ENCODE peak calls at places on chromosomes 1 and 21, in eight cellular contexts. Y, L, V, P, O, A, D and U are unnamed samples.

GRCh38 chr1:229862017-229862774 is 204.8 kb upstream of the GALNT2 start:
- DNase-seq in P (no peak), O (no peak), A (no peak), L (peak), Y (no peak), V (no peak), D (no peak), U (no peak)

GRCh38 chr1:103516693-103517092 is 8.8 kb upstream of the RNPC3 start:
- DNase-seq in P (peak), Y (no peak), D (no peak), A (peak), O (no peak), V (no peak), L (no peak), U (no peak)

GRCh38 chr1:184462170-184462569 is 75.3 kb downstream of the C1orf21 start:
- DNase-seq in Y (no peak), P (no peak), L (no peak), A (no peak), V (no peak), D (no peak), O (no peak), U (no peak)

GRCh38 chr1:27099154-27099903 is 55.6 kb downstream of the SLC9A1 start:
- DNase-seq in V (peak), O (peak), Y (peak), A (peak), L (peak), D (no peak), P (peak), U (peak)

GRCh38 chr1:64499966-64500365 is 30.0 kb downstream of the CACHD1 start:
- DNase-seq in V (no peak), L (no peak), A (no peak), D (peak), P (no peak), O (no peak), Y (no peak), U (no peak)

GRCh38 chr1:52571783-52572182 is 18.9 kb upstream of the TUT4 start:
- DNase-seq in A (no peak), O (no peak), L (peak), V (no peak), P (peak), Y (no peak), D (no peak), U (no peak)

GRCh38 chr21:45579383-45580180 is 37.3 kb upstream of the SLC19A1 start:
- DNase-seq in O (no peak), A (no peak), Y (peak), P (no peak), V (peak), L (no peak), D (no peak), U (peak)

GRCh38 chr1:156148236-156148635 is 5.1 kb upstream of the SEMA4A start:
- DNase-seq in D (no peak), A (no peak), L (no peak), V (no peak), P (no peak), O (no peak), Y (peak), U (no peak)

GRCh38 chr21:36217711-36218110 is 61.1 kb downstream of the DOP1B start:
- DNase-seq in Y (no peak), V (no peak), O (no peak), L (no peak), P (no peak), D (no peak), A (no peak), U (no peak)

GRCh38 chr1:108199231-108199657 is 899 bp downstream of the SLC25A24 start:
- DNase-seq in V (no peak), D (peak), O (no peak), L (peak), P (peak), A (peak), Y (no peak), U (no peak)

GRCh38 chr21:36701912-36702621 is 3.2 kb downstream of the SIM2 start:
- DNase-seq in Y (no peak), P (no peak), L (no peak), V (no peak), D (no peak), O (no peak), A (no peak), U (no peak)

GRCh38 chr1:235270625-235271024 is 57.4 kb downstream of the ARID4B start:
- DNase-seq in L (peak), O (no peak), D (no peak), P (no peak), A (peak), Y (no peak), V (no peak), U (no peak)

GRCh38 chr1:21664806-21665588 is 4.2 kb downstream of the RAP1GAP start:
- DNase-seq in V (no peak), Y (no peak), P (no peak), D (no peak), O (no peak), L (no peak), A (no peak), U (no peak)

GRCh38 chr1:156499194-156499702 is 1.3 kb downstream of the MEF2D start:
- DNase-seq in Y (no peak), D (no peak), A (no peak), O (no peak), V (no peak), L (no peak), P (no peak), U (no peak)

GRCh38 chr1:164560076-164560475 is 1.1 kb downstream of the PBX1 start:
- DNase-seq in P (peak), V (no peak), D (no peak), A (no peak), Y (no peak), O (no peak), L (no peak), U (no peak)

DNA sequence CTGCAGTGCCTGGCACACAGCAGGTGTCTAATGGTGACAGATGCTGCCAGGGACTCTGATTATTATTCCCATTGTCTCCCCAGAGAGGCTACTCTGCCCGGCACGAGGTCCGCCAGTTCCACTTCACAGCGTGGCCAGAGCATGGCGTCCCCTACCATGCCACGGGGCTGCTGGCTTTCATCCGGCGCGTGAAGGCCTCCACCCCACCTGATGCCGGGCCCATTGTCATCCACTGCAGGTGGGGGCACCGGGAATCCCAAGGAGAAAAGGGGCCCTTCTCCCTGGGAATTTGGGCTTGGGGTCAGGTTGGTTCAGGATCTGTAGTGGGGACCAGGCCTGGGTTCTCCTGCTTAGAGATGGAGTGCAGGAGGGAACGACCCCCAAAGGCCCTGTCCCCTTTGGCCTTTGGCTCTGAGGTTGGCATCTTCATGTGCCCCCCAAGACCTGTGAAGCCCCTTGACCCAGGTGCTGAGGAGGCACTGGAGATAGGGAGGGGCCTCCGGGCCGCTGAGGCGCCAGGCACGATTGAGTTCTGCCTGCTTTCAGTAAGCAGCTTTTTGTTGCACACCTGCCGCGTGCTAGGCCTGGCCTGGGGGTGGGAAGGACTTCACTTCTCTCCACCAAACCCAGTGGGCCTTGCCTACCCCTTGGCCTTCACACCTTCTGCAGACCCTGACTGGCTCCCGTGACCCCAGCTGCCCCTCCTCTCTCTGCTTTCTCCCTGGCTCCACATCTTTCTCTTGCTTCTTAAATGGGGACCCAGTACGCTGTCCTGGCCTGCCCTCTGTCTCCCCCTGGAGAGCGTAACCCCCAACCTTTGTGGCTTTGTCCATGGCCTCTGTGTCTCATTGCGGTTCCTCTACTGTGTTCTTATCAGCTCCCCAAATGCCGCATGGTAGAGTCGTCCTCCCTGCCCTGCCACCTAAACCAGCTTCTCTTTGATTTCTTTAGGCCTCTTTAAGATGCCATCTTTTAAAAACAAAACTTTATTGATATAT is 76.4 kb downstream of the PTPRU start:
- DNase-seq in A (no peak), D (no peak), Y (no peak), O (no peak), P (no peak), L (no peak), V (peak), U (no peak)
- TF ChIP-seq CTCF in A (no peak), D (no peak), Y (no peak), O (no peak), P (no peak), L (no peak), V (no peak), U (no peak)

DNA sequence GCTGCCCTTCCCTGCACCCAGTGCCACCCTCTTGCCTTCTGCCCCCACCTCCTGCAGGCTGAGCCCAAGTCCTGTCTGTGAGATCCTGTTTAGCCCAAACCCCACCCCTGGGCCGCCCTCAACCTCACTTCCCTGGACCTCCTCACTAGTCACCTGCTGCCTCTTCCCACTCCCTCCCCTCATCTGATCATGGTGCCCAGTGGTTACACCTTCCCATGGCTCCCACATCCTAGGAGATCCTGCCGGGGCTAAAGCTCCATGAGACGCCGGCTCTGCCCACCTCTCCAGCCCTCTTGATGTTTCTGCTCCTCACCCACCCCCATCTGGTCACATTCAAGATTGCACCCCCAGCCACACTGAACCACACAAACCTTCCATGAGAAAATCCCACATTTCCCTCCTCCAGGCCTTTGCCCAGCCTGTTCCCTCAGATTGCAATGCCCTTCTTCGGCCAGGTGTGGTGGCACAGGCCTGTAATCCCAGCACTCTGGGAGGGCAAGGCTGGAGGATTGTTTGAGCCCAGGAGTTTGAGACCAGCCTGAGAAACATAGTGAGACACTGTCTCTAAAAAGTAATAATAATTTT is 17.0 kb downstream of the TTC39A start:
- DNase-seq in P (no peak), V (no peak), A (no peak), O (no peak), L (peak), D (no peak), Y (peak), U (no peak)
- TF ChIP-seq CTCF in P (peak), V (no peak), A (peak), O (no peak), L (no peak), D (peak), Y (no peak), U (no peak)

DNA sequence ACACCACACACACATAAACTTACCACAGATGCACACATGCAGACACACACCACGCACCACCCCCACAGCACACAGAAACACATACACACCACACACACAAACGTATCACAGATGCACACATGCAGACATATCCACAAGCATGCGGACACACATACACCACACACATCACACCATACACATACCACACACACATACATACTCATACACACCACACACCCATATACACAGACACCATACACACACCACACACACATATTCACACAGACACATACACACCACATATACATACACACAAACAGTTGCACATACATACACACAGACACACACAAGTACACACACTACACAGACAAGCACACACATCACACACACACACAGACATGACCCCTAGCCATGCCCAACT is 37.5 kb upstream of the PDE9A start:
- DNase-seq in D (no peak), L (no peak), O (no peak), V (no peak), A (no peak), P (no peak), Y (peak), U (no peak)
- TF ChIP-seq CTCF in D (no peak), L (no peak), O (no peak), V (no peak), A (no peak), P (no peak), Y (no peak), U (no peak)

DNA sequence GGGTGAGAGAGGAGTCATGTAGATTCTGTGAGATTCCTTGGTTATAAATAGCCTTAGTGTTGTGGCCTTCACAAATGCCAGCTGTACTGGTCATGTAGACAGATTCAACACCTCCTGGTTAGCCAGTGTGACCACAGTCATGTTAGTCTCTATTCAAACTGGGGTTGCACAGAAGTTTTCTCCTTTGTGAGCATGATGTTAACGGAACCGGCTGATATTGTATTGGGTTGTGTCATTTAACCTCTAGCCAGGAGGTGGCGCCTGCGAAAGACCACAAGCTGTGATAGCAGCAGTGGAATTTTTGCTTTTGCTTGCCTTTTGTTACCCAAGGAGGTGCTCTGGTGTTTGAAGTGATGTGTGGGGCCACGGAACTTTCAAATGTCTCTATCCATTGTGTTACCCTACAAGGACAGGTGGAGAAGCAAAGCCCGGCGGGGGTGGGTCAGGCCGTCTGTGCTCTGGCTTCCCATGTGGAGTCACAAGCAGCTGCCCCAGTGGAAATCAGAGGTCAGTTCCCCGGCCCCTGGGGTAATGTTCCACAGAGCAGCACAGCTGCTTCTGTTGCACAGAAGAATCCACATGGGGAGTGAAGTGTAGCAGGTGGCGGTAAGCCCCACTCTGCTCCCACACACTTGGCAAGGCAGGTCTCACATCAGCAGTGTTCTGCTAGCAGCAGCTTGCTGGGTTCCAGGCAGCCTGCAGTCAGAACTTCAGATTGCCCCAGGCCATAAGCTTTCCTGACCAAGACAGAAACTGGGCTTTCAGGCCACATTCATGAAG is 112.6 kb downstream of the ADAMTS1 start:
- DNase-seq in A (peak), L (peak), P (peak), D (no peak), O (no peak), Y (no peak), V (no peak), U (no peak)
- TF ChIP-seq CTCF in A (peak), L (peak), P (peak), D (peak), O (peak), Y (no peak), V (no peak), U (no peak)

GRCh38 chr1:114035304-114035700 is 56.0 kb downstream of the OLFML3 start:
- DNase-seq in L (no peak), A (no peak), V (no peak), P (no peak), D (no peak), O (no peak), Y (no peak), U (no peak)

GRCh38 chr1:114033961-114034360 is 54.7 kb downstream of the OLFML3 start:
- DNase-seq in Y (no peak), O (no peak), D (no peak), L (no peak), P (no peak), A (no peak), V (no peak), U (no peak)

GRCh38 chr1:114032271-114033218 is 53.3 kb downstream of the OLFML3 start:
- DNase-seq in D (no peak), P (peak), L (peak), A (peak), V (no peak), O (no peak), Y (no peak), U (no peak)

GRCh38 chr1:114034561-114035303 is 55.5 kb downstream of the OLFML3 start:
- DNase-seq in D (no peak), O (no peak), A (no peak), Y (no peak), P (no peak), L (no peak), V (no peak), U (no peak)

GRCh38 chr1:114033219-114033706 is 54.0 kb downstream of the OLFML3 start:
- DNase-seq in V (peak), Y (no peak), D (peak), P (peak), L (peak), A (no peak), O (no peak), U (no peak)
- TF ChIP-seq CTCF in V (no peak), Y (no peak), D (peak), P (peak), L (peak), A (peak), O (peak), U (no peak)

GRCh38 chr1:67685558-67686271 is 714 bp downstream of the GADD45A start:
- DNase-seq in Y (peak), A (no peak), V (peak), O (no peak), P (peak), L (peak), D (no peak), U (no peak)
- TF ChIP-seq CTCF in Y (no peak), A (no peak), V (no peak), O (peak), P (no peak), L (no peak), D (no peak), U (no peak)

GRCh38 chr1:53728196-53728595 is 10.8 kb downstream of the GLIS1 start:
- DNase-seq in A (no peak), Y (no peak), L (no peak), V (no peak), P (no peak), O (no peak), D (no peak), U (no peak)

GRCh38 chr1:53726009-53726600 is 12.9 kb downstream of the GLIS1 start:
- DNase-seq in Y (no peak), V (no peak), O (no peak), P (no peak), A (no peak), D (no peak), L (no peak), U (no peak)

GRCh38 chr1:53722025-53722424 is 16.9 kb downstream of the GLIS1 start:
- DNase-seq in V (no peak), P (no peak), L (no peak), Y (no peak), O (no peak), D (no peak), A (no peak), U (no peak)

GRCh38 chr1:53727461-53727860 is 11.5 kb downstream of the GLIS1 start:
- DNase-seq in D (no peak), P (no peak), L (no peak), A (no peak), O (no peak), Y (no peak), V (no peak), U (no peak)

GRCh38 chr1:53725238-53725689 is 13.7 kb downstream of the GLIS1 start:
- DNase-seq in Y (no peak), O (no peak), L (peak), D (no peak), V (no peak), P (no peak), A (no peak), U (no peak)
- TF ChIP-seq CTCF in Y (no peak), O (no peak), L (peak), D (no peak), V (no peak), P (no peak), A (peak), U (no peak)

DNA sequence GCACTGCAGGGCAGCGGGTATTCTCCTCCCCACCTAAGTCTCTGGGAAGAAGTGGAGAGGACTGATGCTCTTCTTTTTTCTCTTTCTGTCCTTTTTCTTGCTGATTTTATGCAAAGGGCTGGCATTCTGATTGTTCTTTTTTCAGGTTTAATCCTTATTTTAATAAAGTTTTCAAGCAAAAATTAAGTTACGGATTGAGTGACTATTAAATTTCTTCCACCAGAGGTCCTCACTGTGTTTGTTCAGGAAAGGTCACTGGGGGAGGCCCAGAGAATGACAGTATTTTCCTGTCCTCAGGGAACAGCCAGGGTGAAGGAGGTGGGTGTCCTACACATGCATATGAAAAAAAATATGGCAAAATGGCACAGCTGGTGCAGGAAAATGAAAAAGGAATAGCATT is 4.4 kb upstream of the ELF3 start:
- DNase-seq in V (no peak), L (peak), D (no peak), P (peak), A (peak), Y (no peak), O (no peak), U (no peak)
- TF ChIP-seq CTCF in V (no peak), L (peak), D (peak), P (peak), A (peak), Y (no peak), O (peak), U (no peak)

GRCh38 chr1:36084502-36085115 is 715 bp downstream of the TEKT2 start:
- DNase-seq in P (no peak), Y (peak), V (no peak), A (no peak), L (no peak), O (no peak), D (no peak), U (no peak)

GRCh38 chr1:36083219-36083618 is 675 bp upstream of the TEKT2 start:
- DNase-seq in Y (peak), P (no peak), L (no peak), V (no peak), O (no peak), A (no peak), D (no peak), U (no peak)

GRCh38 chr1:36085126-36085525 is 1.2 kb downstream of the TEKT2 start:
- DNase-seq in V (no peak), D (no peak), O (no peak), Y (peak), A (no peak), L (no peak), P (no peak), U (no peak)

GRCh38 chr1:36081926-36082485 is 1.9 kb upstream of the TEKT2 start:
- DNase-seq in Y (peak), L (no peak), P (no peak), A (no peak), V (no peak), D (no peak), O (no peak), U (no peak)

GRCh38 chr1:36083635-36084501 is at the start of gene TEKT2:
- DNase-seq in V (peak), L (peak), P (peak), O (no peak), Y (peak), A (no peak), D (no peak), U (no peak)
- TF ChIP-seq CTCF in V (no peak), L (peak), P (no peak), O (no peak), Y (no peak), A (peak), D (no peak), U (no peak)